ENCODE peak calls at places on chromosomes 5 and 9, in six cellular contexts. One of them, this sample, is unnamed.

GRCh38 chr5:16937023-16937379 is 913 bp upstream of the MYO10 start:
- DNase-seq in H1: no peak
- DNase-seq in IMR-90: no peak
- DNase-seq in trophoblast cell: peak; percentile 78
- DNase-seq in mesendoderm: no peak
- DNase-seq in mesenchymal stem cell: no peak
- DNase-seq in this sample: no peak

GRCh38 chr5:172920447-172920849 is 38.8 kb upstream of the RPL26L1 start:
- DNase-seq in H1: no peak
- DNase-seq in IMR-90: peak; percentile 100
- DNase-seq in trophoblast cell: peak; percentile 42
- DNase-seq in mesendoderm: peak; percentile 68
- DNase-seq in mesenchymal stem cell: peak; percentile 98
- DNase-seq in this sample: no peak

GRCh38 chr5:125083932-125084331 is 337.5 kb upstream of the ZNF608 start:
- DNase-seq in mesenchymal stem cell: peak; percentile 60
- DNase-seq in mesendoderm: no peak
- DNase-seq in trophoblast cell: peak; percentile 14
- DNase-seq in H1: no peak
- DNase-seq in IMR-90: peak; percentile 93
- DNase-seq in this sample: no peak

GRCh38 chr9:136047076-136047774 is 47.9 kb downstream of the NACC2 start:
- DNase-seq in trophoblast cell: no peak
- DNase-seq in IMR-90: no peak
- DNase-seq in mesendoderm: no peak
- DNase-seq in H1: no peak
- DNase-seq in mesenchymal stem cell: no peak
- DNase-seq in this sample: no peak

GRCh38 chr9:76637426-76637825 is 126.8 kb upstream of the PCA3 start:
- DNase-seq in H1: no peak
- DNase-seq in trophoblast cell: peak; percentile 20
- DNase-seq in mesendoderm: no peak
- DNase-seq in IMR-90: no peak
- DNase-seq in mesenchymal stem cell: no peak
- DNase-seq in this sample: no peak

GRCh38 chr9:79023134-79023577 is 548.6 kb upstream of the TLE4 start:
- DNase-seq in H1: no peak
- DNase-seq in IMR-90: peak; percentile 96
- DNase-seq in mesenchymal stem cell: peak; percentile 87
- DNase-seq in mesendoderm: peak; percentile 57
- DNase-seq in trophoblast cell: peak; percentile 21
- DNase-seq in this sample: no peak

GRCh38 chr9:91034521-91034920 is 232.9 kb downstream of the SYK start:
- DNase-seq in trophoblast cell: no peak
- DNase-seq in mesenchymal stem cell: no peak
- DNase-seq in mesendoderm: no peak
- DNase-seq in H1: no peak
- DNase-seq in IMR-90: no peak
- DNase-seq in this sample: no peak

GRCh38 chr9:115296831-115297565 is 179.0 kb upstream of the TNC start:
- DNase-seq in mesenchymal stem cell: peak; percentile 28
- DNase-seq in trophoblast cell: no peak
- DNase-seq in H1: no peak
- DNase-seq in IMR-90: no peak
- DNase-seq in mesendoderm: no peak
- DNase-seq in this sample: no peak

GRCh38 chr9:69495331-69495730 is 170.3 kb downstream of the ENTREP1 start:
- DNase-seq in trophoblast cell: no peak
- DNase-seq in mesenchymal stem cell: no peak
- DNase-seq in H1: no peak
- DNase-seq in IMR-90: no peak
- DNase-seq in mesendoderm: no peak
- DNase-seq in this sample: no peak

GRCh38 chr5:31270396-31270795 is 76.9 kb downstream of the CDH6 start:
- DNase-seq in H1: no peak
- DNase-seq in trophoblast cell: no peak
- DNase-seq in mesenchymal stem cell: no peak
- DNase-seq in mesendoderm: peak; percentile 44
- DNase-seq in IMR-90: peak; percentile 22
- DNase-seq in this sample: peak; percentile 47

GRCh38 chr5:172881691-172882370 is 47.8 kb downstream of the ERGIC1 start:
- DNase-seq in trophoblast cell: peak; percentile 60
- DNase-seq in mesendoderm: no peak
- DNase-seq in mesenchymal stem cell: peak; percentile 93
- DNase-seq in H1: no peak
- DNase-seq in IMR-90: peak; percentile 86
- DNase-seq in this sample: no peak

GRCh38 chr5:176608937-176609723 is 826 bp downstream of the GPRIN1 start:
- DNase-seq in mesenchymal stem cell: no peak
- DNase-seq in IMR-90: no peak
- DNase-seq in H1: no peak
- DNase-seq in mesendoderm: no peak
- DNase-seq in trophoblast cell: no peak
- DNase-seq in this sample: no peak

GRCh38 chr9:126334626-126335621 is 8.3 kb downstream of the MVB12B start:
- DNase-seq in trophoblast cell: peak; percentile 65
- DNase-seq in H1: no peak
- DNase-seq in mesendoderm: no peak
- DNase-seq in IMR-90: peak; percentile 33
- DNase-seq in mesenchymal stem cell: no peak
- DNase-seq in this sample: no peak

GRCh38 chr5:167304834-167305469 is 986.5 kb upstream of the WWC1 start:
- DNase-seq in IMR-90: no peak
- DNase-seq in mesendoderm: no peak
- DNase-seq in mesenchymal stem cell: no peak
- DNase-seq in trophoblast cell: no peak
- DNase-seq in H1: no peak
- DNase-seq in this sample: no peak

GRCh38 chr9:122219856-122220672 is 8.7 kb downstream of the LHX6 start:
- DNase-seq in IMR-90: no peak
- DNase-seq in mesenchymal stem cell: no peak
- DNase-seq in mesendoderm: peak; percentile 45
- DNase-seq in H1: peak; percentile 69
- DNase-seq in trophoblast cell: no peak
- DNase-seq in this sample: no peak

GRCh38 chr5:55308254-55308836 is 556 bp downstream of the MTREX start:
- DNase-seq in mesendoderm: peak; percentile 44
- DNase-seq in mesenchymal stem cell: peak; percentile 52
- DNase-seq in IMR-90: peak; percentile 19
- DNase-seq in H1: no peak
- DNase-seq in trophoblast cell: no peak
- DNase-seq in this sample: peak; percentile 5

GRCh38 chr9:22244141-22245011 is 202.2 kb upstream of the DMRTA1 start:
- DNase-seq in H1: no peak
- DNase-seq in trophoblast cell: peak; percentile 31
- DNase-seq in mesenchymal stem cell: peak; percentile 80
- DNase-seq in mesendoderm: peak; percentile 69
- DNase-seq in IMR-90: peak; percentile 63
- DNase-seq in this sample: no peak

GRCh38 chr5:107671742-107672211 is 1.0 kb upstream of the EFNA5 start:
- DNase-seq in mesendoderm: peak; percentile 93
- DNase-seq in H1: peak; percentile 76
- DNase-seq in trophoblast cell: peak; percentile 58
- DNase-seq in IMR-90: peak; percentile 52
- DNase-seq in mesenchymal stem cell: peak; percentile 83
- DNase-seq in this sample: peak; percentile 78

GRCh38 chr5:111829701-111830100 is 72.7 kb upstream of the NREP start:
- DNase-seq in mesendoderm: no peak
- DNase-seq in IMR-90: peak; percentile 77
- DNase-seq in mesenchymal stem cell: peak; percentile 72
- DNase-seq in trophoblast cell: peak; percentile 34
- DNase-seq in H1: no peak
- DNase-seq in this sample: no peak

GRCh38 chr9:85431396-85432102 is 310.2 kb downstream of the AGTPBP1 start:
- DNase-seq in IMR-90: no peak
- DNase-seq in trophoblast cell: no peak
- DNase-seq in mesendoderm: no peak
- DNase-seq in H1: no peak
- DNase-seq in mesenchymal stem cell: peak; percentile 43
- DNase-seq in this sample: no peak

GRCh38 chr9:133861103-133861502 is 123.0 kb upstream of the SARDH start:
- DNase-seq in mesenchymal stem cell: no peak
- DNase-seq in IMR-90: no peak
- DNase-seq in trophoblast cell: no peak
- DNase-seq in mesendoderm: no peak
- DNase-seq in H1: no peak
- DNase-seq in this sample: no peak

GRCh38 chr9:131976157-131976740 is 103.4 kb downstream of the MED27 start:
- DNase-seq in IMR-90: no peak
- DNase-seq in trophoblast cell: no peak
- DNase-seq in mesendoderm: no peak
- DNase-seq in H1: no peak
- DNase-seq in mesenchymal stem cell: no peak
- DNase-seq in this sample: no peak

GRCh38 chr9:93090091-93090655 is 5.8 kb upstream of the CARD19 start:
- DNase-seq in mesendoderm: no peak
- DNase-seq in H1: no peak
- DNase-seq in IMR-90: no peak
- DNase-seq in mesenchymal stem cell: no peak
- DNase-seq in trophoblast cell: no peak
- DNase-seq in this sample: no peak

GRCh38 chr5:176660860-176661641 is 13.8 kb downstream of the TSPAN17 start:
- DNase-seq in IMR-90: peak; percentile 62
- DNase-seq in mesenchymal stem cell: peak; percentile 73
- DNase-seq in H1: peak; percentile 89
- DNase-seq in trophoblast cell: peak; percentile 55
- DNase-seq in mesendoderm: peak; percentile 89
- DNase-seq in this sample: peak; percentile 85

GRCh38 chr9:110207071-110207923 is 662 bp downstream of the C9orf152 start:
- DNase-seq in mesendoderm: no peak
- DNase-seq in trophoblast cell: peak; percentile 85
- DNase-seq in H1: no peak
- DNase-seq in mesenchymal stem cell: no peak
- DNase-seq in IMR-90: no peak
- DNase-seq in this sample: no peak

GRCh38 chr5:38809388-38810359 is 36.1 kb upstream of the OSMR start:
- DNase-seq in mesendoderm: peak; percentile 93
- DNase-seq in trophoblast cell: peak; percentile 57
- DNase-seq in IMR-90: peak; percentile 92
- DNase-seq in H1: peak; percentile 84
- DNase-seq in mesenchymal stem cell: peak; percentile 91
- DNase-seq in this sample: peak; percentile 82

GRCh38 chr5:103706939-103707682 is 144.5 kb upstream of the NUDT12 start:
- DNase-seq in H1: no peak
- DNase-seq in mesenchymal stem cell: peak; percentile 61
- DNase-seq in IMR-90: no peak
- DNase-seq in mesendoderm: no peak
- DNase-seq in trophoblast cell: no peak
- DNase-seq in this sample: no peak

GRCh38 chr9:14353222-14354056 is 39.5 kb upstream of the NFIB start:
- DNase-seq in mesenchymal stem cell: peak; percentile 74
- DNase-seq in H1: peak; percentile 99
- DNase-seq in mesendoderm: peak; percentile 89
- DNase-seq in IMR-90: peak; percentile 67
- DNase-seq in trophoblast cell: peak; percentile 86
- DNase-seq in this sample: peak; percentile 86

GRCh38 chr5:154758977-154759376 is 3.8 kb downstream of the LARP1 start:
- DNase-seq in trophoblast cell: no peak
- DNase-seq in H1: no peak
- DNase-seq in IMR-90: no peak
- DNase-seq in mesendoderm: no peak
- DNase-seq in mesenchymal stem cell: no peak
- DNase-seq in this sample: no peak

GRCh38 chr9:137013571-137013940 is 14.5 kb downstream of the ABCA2 start:
- DNase-seq in IMR-90: no peak
- DNase-seq in H1: no peak
- DNase-seq in trophoblast cell: no peak
- DNase-seq in mesendoderm: no peak
- DNase-seq in mesenchymal stem cell: no peak
- DNase-seq in this sample: no peak

DNA sequence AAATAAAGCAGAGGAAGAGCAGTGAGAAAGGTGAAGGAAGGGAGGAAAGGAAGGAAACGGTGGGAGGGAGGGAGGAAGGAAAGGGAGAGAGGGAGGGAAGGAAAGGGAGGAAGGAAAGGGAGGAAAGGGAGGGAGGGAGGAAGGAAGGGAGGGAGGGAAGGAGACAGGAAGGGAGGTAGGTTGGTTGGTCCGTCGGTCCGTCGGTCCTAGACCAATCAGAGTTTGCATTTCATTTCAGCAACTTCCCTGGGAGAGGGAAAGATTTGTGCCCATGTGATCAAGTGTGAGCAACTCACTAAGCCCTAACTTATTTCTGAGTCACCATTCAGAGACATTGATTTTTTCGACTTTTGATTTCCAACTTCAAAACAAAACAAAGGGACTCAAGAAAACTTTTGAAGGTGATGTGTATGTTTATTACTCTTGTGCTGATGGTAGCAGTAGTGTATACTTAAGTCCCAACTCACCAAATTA is 18.8 kb downstream of the NANS start:
- DNase-seq in mesendoderm: peak; percentile 49
- DNase-seq in IMR-90: peak; percentile 78
- DNase-seq in H1: no peak
- DNase-seq in trophoblast cell: no peak
- DNase-seq in mesenchymal stem cell: peak; percentile 68
- DNase-seq in this sample: no peak
- H2AK5ac ChIP-seq in mesendoderm: no peak overlapping the region
- H2AK5ac ChIP-seq in IMR-90: peak overlapping the region; percentile 92
- H2AK5ac ChIP-seq in H1: peak overlapping the region; percentile 54
- H2AK5ac ChIP-seq in trophoblast cell: no peak overlapping the region
- H2AK5ac ChIP-seq in mesenchymal stem cell: no peak overlapping the region
- H2AK5ac ChIP-seq in this sample: no peak overlapping the region

GRCh38 chr5:79069488-79070001 is at the start of the genes BHMT2 and DMGDH:
- DNase-seq in mesenchymal stem cell: no peak
- DNase-seq in trophoblast cell: no peak
- DNase-seq in H1: no peak
- DNase-seq in mesendoderm: no peak
- DNase-seq in IMR-90: peak; percentile 9
- DNase-seq in this sample: no peak
- H3K4me3 ChIP-seq in mesenchymal stem cell: peak within 1 kb of the TSS; percentile 80
- H3K4me3 ChIP-seq in trophoblast cell: no peak within 1 kb of the TSS
- H3K4me3 ChIP-seq in H1: no peak within 1 kb of the TSS
- H3K4me3 ChIP-seq in mesendoderm: no peak within 1 kb of the TSS
- H3K4me3 ChIP-seq in IMR-90: no peak within 1 kb of the TSS
- H3K4me3 ChIP-seq in this sample: peak within 1 kb of the TSS; percentile 29

GRCh38 chr9:2289234-2289755 is 274.1 kb downstream of the SMARCA2 start:
- DNase-seq in trophoblast cell: no peak
- DNase-seq in IMR-90: no peak
- DNase-seq in mesendoderm: no peak
- DNase-seq in mesenchymal stem cell: no peak
- DNase-seq in H1: no peak
- DNase-seq in this sample: no peak
- H2AK5ac ChIP-seq in trophoblast cell: no peak overlapping the region
- H2AK5ac ChIP-seq in IMR-90: no peak overlapping the region
- H2AK5ac ChIP-seq in mesendoderm: no peak overlapping the region
- H2AK5ac ChIP-seq in mesenchymal stem cell: no peak overlapping the region
- H2AK5ac ChIP-seq in H1: peak overlapping the region; percentile 19
- H2AK5ac ChIP-seq in this sample: no peak overlapping the region

GRCh38 chr5:115838885-115839518 is 2.4 kb downstream of the ATG12 start:
- DNase-seq in IMR-90: peak; percentile 53
- DNase-seq in trophoblast cell: no peak
- DNase-seq in H1: no peak
- DNase-seq in mesenchymal stem cell: peak; percentile 67
- DNase-seq in mesendoderm: peak; percentile 75
- DNase-seq in this sample: peak; percentile 44
- H3K4me3 ChIP-seq in IMR-90: no peak overlapping the region
- H3K4me3 ChIP-seq in trophoblast cell: no peak overlapping the region
- H3K4me3 ChIP-seq in H1: peak overlapping the region; percentile 82
- H3K4me3 ChIP-seq in mesenchymal stem cell: peak overlapping the region; percentile 86
- H3K4me3 ChIP-seq in mesendoderm: no peak overlapping the region
- H3K4me3 ChIP-seq in this sample: no peak overlapping the region

This sample was measured in neuronal stem cell.